ENCODE peak calls at places on chromosomes 7 and 10, in ten cellular contexts. X, E, W, C, R, Y, O, F, N and T are unnamed samples.

GRCh38 chr7:138954545-138955475 is 26.4 kb downstream of the KIAA1549 start:
- DNase-seq in F (no peak), Y (no peak), O (no peak), C (no peak), W (no peak), R (no peak), N (no peak), X (no peak), E (no peak), T (no peak)

GRCh38 chr10:7121154-7121797 is 289.6 kb downstream of the SFMBT2 start:
- DNase-seq in E (peak), C (peak), O (peak), W (peak), X (peak), Y (peak), R (peak), N (peak), F (peak), T (peak)

GRCh38 chr7:31448649-31449048 is 65.2 kb upstream of the ITPRID1 start:
- DNase-seq in C (no peak), Y (no peak), O (no peak), N (no peak), F (no peak), R (no peak), W (no peak), E (no peak), X (no peak), T (no peak)

GRCh38 chr7:142785841-142786250 is 15.1 kb downstream of the PRSS2 start:
- DNase-seq in E (no peak), W (no peak), X (no peak), Y (no peak), F (peak), R (no peak), N (peak), C (peak), O (no peak), T (peak)

GRCh38 chr10:103696094-103696410 is 159.3 kb downstream of the SH3PXD2A start:
- DNase-seq in W (no peak), E (no peak), X (no peak), R (no peak), O (no peak), N (no peak), F (no peak), Y (no peak), C (no peak), T (no peak)

GRCh38 chr10:50963063-50963462 is 77.6 kb upstream of the A1CF start:
- DNase-seq in Y (no peak), F (no peak), N (no peak), E (no peak), W (no peak), R (no peak), O (no peak), X (no peak), C (no peak), T (no peak)

GRCh38 chr10:127687548-127687947 is 49.4 kb upstream of the FOXI2 start:
- DNase-seq in Y (no peak), W (no peak), O (no peak), C (no peak), F (no peak), X (no peak), N (no peak), E (no peak), R (no peak), T (no peak)

GRCh38 chr10:125008689-125009579 is 67.0 kb downstream of the ZRANB1 start:
- DNase-seq in Y (no peak), N (no peak), R (no peak), X (no peak), C (peak), O (peak), E (no peak), W (no peak), F (no peak), T (no peak)

GRCh38 chr7:51064688-51065087 is 251.9 kb downstream of the COBL start:
- DNase-seq in W (no peak), N (no peak), C (no peak), R (no peak), F (no peak), E (no peak), X (no peak), Y (no peak), O (no peak), T (no peak)

GRCh38 chr7:113144839-113145238 is 26.5 kb upstream of the SMIM30 start:
- DNase-seq in R (no peak), N (no peak), W (no peak), C (no peak), E (no peak), Y (no peak), O (no peak), F (no peak), X (no peak), T (no peak)

GRCh38 chr10:124747745-124748144 is 3.6 kb upstream of the FAM53B start:
- DNase-seq in N (no peak), W (no peak), R (no peak), E (no peak), X (no peak), F (no peak), C (no peak), Y (no peak), O (no peak), T (no peak)

GRCh38 chr10:129417164-129417563 is 49.9 kb upstream of the MGMT start:
- DNase-seq in F (no peak), O (no peak), E (no peak), W (no peak), C (no peak), Y (no peak), X (no peak), R (no peak), N (no peak), T (no peak)

GRCh38 chr10:123573236-123574147 is 92.7 kb upstream of the GPR26 start:
- DNase-seq in C (peak), W (no peak), O (peak), R (peak), X (peak), E (no peak), F (peak), Y (no peak), N (peak), T (peak)

GRCh38 chr10:29713450-29713849 is 78.7 kb upstream of the SVIL start:
- DNase-seq in Y (no peak), F (no peak), X (no peak), E (no peak), R (no peak), C (no peak), N (no peak), W (no peak), O (no peak), T (no peak)

GRCh38 chr7:75869776-75870379 is 9.0 kb upstream of the RHBDD2 start:
- DNase-seq in O (no peak), X (no peak), C (no peak), F (no peak), E (no peak), W (no peak), R (no peak), Y (no peak), N (peak), T (no peak)

GRCh38 chr10:95458824-95459223 is 102.3 kb downstream of the SORBS1 start:
- DNase-seq in E (no peak), W (no peak), O (no peak), X (no peak), C (no peak), R (no peak), F (no peak), Y (no peak), N (no peak), T (no peak)

GRCh38 chr10:68340358-68341080 is 7.8 kb upstream of the PBLD start:
- DNase-seq in R (no peak), O (no peak), F (no peak), C (no peak), N (no peak), W (no peak), Y (no peak), E (no peak), X (no peak), T (no peak)

GRCh38 chr10:131750171-131750895 is 150.5 kb upstream of the PPP2R2D start:
- DNase-seq in N (no peak), X (no peak), O (no peak), R (no peak), Y (no peak), W (no peak), E (no peak), F (no peak), C (no peak), T (no peak)

GRCh38 chr10:76281704-76282103 is 850.3 kb downstream of the LRMDA start:
- DNase-seq in F (no peak), C (no peak), N (no peak), O (no peak), W (no peak), Y (no peak), X (no peak), R (no peak), E (no peak), T (no peak)

GRCh38 chr7:112063974-112064373 is 142.2 kb downstream of the DOCK4 start:
- DNase-seq in X (no peak), F (no peak), Y (no peak), O (no peak), N (no peak), E (no peak), C (no peak), R (no peak), W (no peak), T (no peak)

GRCh38 chr7:34991938-34992840 is 45.1 kb downstream of the DPY19L1 start:
- DNase-seq in O (no peak), E (peak), X (no peak), F (peak), Y (no peak), W (peak), N (peak), C (peak), R (no peak), T (no peak)

GRCh38 chr10:43195557-43195956 is 57.3 kb downstream of the CSGALNACT2 start:
- DNase-seq in F (no peak), W (no peak), E (no peak), C (no peak), R (no peak), N (no peak), X (no peak), O (no peak), Y (no peak), T (no peak)

GRCh38 chr7:2706685-2707126 is 18.7 kb downstream of the AMZ1 start:
- DNase-seq in F (no peak), N (no peak), R (no peak), Y (no peak), X (no peak), O (no peak), E (no peak), C (no peak), W (no peak), T (peak)

GRCh38 chr7:6589829-6590644 is at the start of gene INTS15:
- DNase-seq in C (peak), Y (peak), F (peak), O (peak), R (peak), E (peak), W (peak), N (peak), X (peak), T (peak)

GRCh38 chr10:48556713-48557112 is 48.2 kb downstream of the ARHGAP22 start:
- DNase-seq in Y (no peak), O (no peak), N (no peak), F (no peak), W (no peak), X (no peak), C (no peak), R (no peak), E (peak), T (no peak)

GRCh38 chr10:63297941-63298340 is 164.8 kb downstream of the NRBF2 start:
- DNase-seq in Y (no peak), C (no peak), W (no peak), R (no peak), O (no peak), N (no peak), F (no peak), E (no peak), X (no peak), T (no peak)

GRCh38 chr10:20274580-20274979 is 458.3 kb downstream of the PLXDC2 start:
- DNase-seq in N (no peak), X (peak), W (no peak), F (no peak), Y (no peak), R (no peak), E (no peak), O (no peak), C (no peak), T (no peak)

GRCh38 chr10:69854685-69855345 is 53.1 kb downstream of the COL13A1 start:
- DNase-seq in C (peak), F (no peak), X (no peak), W (no peak), Y (no peak), N (no peak), O (no peak), R (no peak), E (no peak), T (no peak)

GRCh38 chr7:39624202-39624807 is 933 bp downstream of the RALA start:
- DNase-seq in C (peak), X (peak), E (peak), R (peak), N (peak), W (no peak), F (no peak), O (peak), Y (no peak), T (no peak)

GRCh38 chr7:157431951-157432540 is 95.2 kb downstream of the DNAJB6 start:
- DNase-seq in Y (no peak), W (no peak), F (no peak), C (no peak), O (no peak), N (no peak), E (no peak), R (no peak), X (no peak), T (no peak)

GRCh38 chr10:132510174-132510611 is 27.4 kb upstream of the INPP5A start:
- DNase-seq in F (no peak), R (no peak), Y (no peak), N (no peak), C (no peak), W (no peak), O (no peak), X (no peak), E (peak), T (no peak)

GRCh38 chr10:77620731-77621130 is 16.9 kb downstream of the KCNMA1 start:
- DNase-seq in E (no peak), O (no peak), R (no peak), W (no peak), X (no peak), N (no peak), F (no peak), C (no peak), Y (no peak), T (no peak)

GRCh38 chr7:104926905-104927454 is 87.0 kb upstream of the KMT2E start:
- DNase-seq in Y (no peak), O (no peak), W (no peak), F (no peak), C (peak), R (peak), N (no peak), X (no peak), E (no peak), T (no peak)